ENCODE peak calls at places on chromosomes 4 and X, in five cellular contexts. Q, G, D, X and M are unnamed samples.

GRCh38 chr4:89434364-89434988 is 126.9 kb upstream of the GPRIN3 start:
- DNase-seq in X (peak; percentile 34), G (no peak), Q (peak; percentile 6), D (no peak), M (peak; percentile 35)

GRCh38 chr4:60223098-60223497 is 977.0 kb upstream of the ADGRL3 start:
- DNase-seq in Q (no peak), D (no peak), X (no peak), G (no peak), M (no peak)

GRCh38 chr4:86497131-86497530 is 97.0 kb upstream of the PTPN13 start:
- DNase-seq in G (no peak), Q (no peak), X (no peak), D (peak; percentile 16), M (no peak)

GRCh38 chr4:5785806-5786680 is 75.0 kb downstream of the EVC start:
- DNase-seq in Q (no peak), X (no peak), D (no peak), G (no peak), M (peak; percentile 92)

GRCh38 chrX:118346258-118347094 is 570 bp downstream of the WDR44 start:
- DNase-seq in G (peak; percentile 53), Q (peak; percentile 43), X (peak; percentile 54), D (no peak), M (no peak)

GRCh38 chr4:3035249-3035648 is 39.1 kb downstream of the HTT-AS start:
- DNase-seq in Q (no peak), G (no peak), X (no peak), D (no peak), M (no peak)

GRCh38 chrX:139905743-139906142 is 27.1 kb downstream of the ATP11C start:
- DNase-seq in Q (no peak), D (no peak), X (no peak), G (no peak), M (no peak)

GRCh38 chr4:168868044-168868855 is 141.8 kb downstream of the CBR4 start:
- DNase-seq in D (no peak), X (no peak), Q (no peak), G (no peak), M (peak; percentile 95)

GRCh38 chr4:7649741-7650531 is 215.2 kb upstream of the PSAPL1 start:
- DNase-seq in D (peak; percentile 9), G (peak; percentile 27), Q (no peak), X (no peak), M (peak; percentile 95)

GRCh38 chrX:46376246-46376885 is 168.9 kb downstream of the ZNF674 start:
- DNase-seq in G (peak; percentile 3), Q (peak; percentile 59), D (no peak), X (no peak), M (peak; percentile 48)

GRCh38 chr4:833156-833555 is 7.2 kb upstream of the CPLX1 start:
- DNase-seq in X (no peak), G (no peak), Q (no peak), D (no peak), M (no peak)

GRCh38 chr4:78653655-78654054 is 102.1 kb downstream of the ANXA3 start:
- DNase-seq in Q (no peak), G (peak; percentile 47), X (peak; percentile 38), D (no peak), M (peak; percentile 25)
- TF ChIP-seq RCOR1 in Q (no peak), G (no peak), X (peak; percentile 79), D (no peak), M (no peak)

DNA sequence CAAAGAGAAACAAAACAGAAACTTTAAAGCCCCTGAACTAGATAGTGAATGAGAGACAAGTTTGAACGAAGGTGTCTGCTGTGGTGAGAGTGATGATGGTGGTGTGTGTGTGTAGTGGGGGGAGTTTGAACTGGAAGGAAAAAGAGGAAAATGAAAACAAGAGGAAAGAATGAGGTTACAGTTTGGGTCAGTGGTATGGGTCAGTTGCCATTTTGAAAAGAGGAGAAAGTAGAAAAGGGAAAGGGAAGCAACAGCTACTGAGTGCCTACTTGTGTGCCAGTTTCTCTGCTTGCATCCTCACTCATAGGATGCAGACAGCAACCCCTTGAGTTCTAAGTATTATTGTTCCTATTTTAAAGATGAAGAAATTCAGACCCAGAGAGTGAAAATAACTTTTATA is 26.0 kb downstream of the NHSL2 start:
- DNase-seq in Q (no peak), G (no peak), X (no peak), D (no peak), M (no peak)
- TF ChIP-seq RCOR1 in Q (no peak), G (no peak), X (no peak), D (no peak), M (no peak)

GRCh38 chrX:8591526-8591925 is 126.9 kb downstream of the VCX3B start:
- DNase-seq in D (no peak), X (no peak), G (no peak), Q (no peak), M (no peak)

DNA sequence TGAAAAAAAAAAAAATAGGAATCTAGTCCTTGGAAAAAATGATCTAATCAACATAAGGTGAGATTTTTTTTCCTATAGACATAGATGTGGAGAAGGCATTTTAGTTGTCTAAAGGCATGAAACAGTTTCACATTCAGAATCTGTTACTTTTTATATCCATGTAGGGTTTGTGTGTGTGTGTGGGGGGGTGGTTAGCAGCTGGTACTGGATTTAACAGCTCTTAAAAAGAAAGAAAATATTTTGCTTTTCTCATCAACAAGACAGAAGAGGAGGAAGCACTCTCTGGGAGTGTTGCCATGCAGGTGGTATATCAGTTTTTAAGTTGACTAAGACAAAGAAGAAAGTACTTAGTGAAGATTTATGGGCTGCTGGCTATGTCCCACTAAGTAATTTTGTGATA is 122.3 kb downstream of the VCX3B start:
- DNase-seq in Q (no peak), X (no peak), G (no peak), D (no peak), M (no peak)
- TF ChIP-seq RCOR1 in Q (no peak), X (no peak), G (no peak), D (no peak), M (no peak)

DNA sequence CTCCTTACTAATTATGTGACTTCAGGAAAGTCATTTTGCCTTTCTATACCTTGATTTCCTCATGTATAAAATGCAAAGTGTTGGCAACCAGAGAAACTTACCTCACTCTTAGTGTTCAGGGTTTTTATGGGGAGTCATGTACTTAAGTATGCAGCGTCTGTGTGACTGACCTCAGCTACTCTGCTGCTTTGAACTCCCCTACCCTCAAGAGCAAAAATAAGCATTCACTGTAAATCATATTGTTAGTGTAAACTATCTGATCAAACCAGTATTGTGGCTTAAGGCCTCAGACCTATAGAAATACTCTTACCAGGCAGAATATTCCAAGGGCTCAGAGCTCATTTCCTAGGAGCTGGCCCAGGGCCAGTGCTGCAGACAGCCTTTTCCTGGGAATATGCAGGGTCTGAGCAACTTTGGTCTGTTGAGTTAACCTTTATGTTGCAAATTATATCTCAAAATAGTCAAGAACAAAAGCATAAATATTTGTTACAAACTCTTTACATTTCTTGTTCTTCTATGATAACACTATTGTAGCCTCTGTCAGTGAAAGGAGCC is 453.2 kb downstream of the CCSER1 start:
- DNase-seq in G (no peak), D (no peak), Q (no peak), X (no peak), M (no peak)
- TF ChIP-seq RCOR1 in G (no peak), D (no peak), Q (no peak), X (no peak), M (no peak)

DNA sequence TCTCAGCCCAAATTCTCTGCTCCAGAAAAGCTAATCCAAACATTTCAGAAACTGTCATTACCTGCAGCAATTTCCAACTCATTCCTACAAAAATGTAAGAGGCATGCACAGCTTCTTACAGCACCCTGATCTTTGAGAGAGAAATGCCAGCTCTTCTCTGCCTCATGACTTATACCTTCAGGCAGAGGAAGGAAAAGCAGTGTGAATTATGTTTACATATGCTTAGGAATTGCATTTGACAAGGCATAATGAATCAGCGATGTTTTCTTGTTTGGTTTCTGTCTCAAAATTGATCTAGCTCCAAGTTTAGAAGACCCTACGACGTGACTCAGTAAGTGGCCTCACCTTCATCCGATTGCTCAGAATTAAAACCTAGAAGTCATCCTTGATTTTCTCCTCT is 21.8 kb upstream of the AGA start:
- DNase-seq in X (no peak), Q (no peak), D (no peak), G (no peak), M (peak; percentile 44)
- TF ChIP-seq RCOR1 in X (no peak), Q (no peak), D (no peak), G (no peak), M (no peak)

GRCh38 chr4:4675636-4676035 is 133.8 kb upstream of the STX18 start:
- DNase-seq in Q (no peak), G (no peak), X (no peak), D (no peak), M (no peak)
- TF ChIP-seq RCOR1 in Q (no peak), G (no peak), X (no peak), D (no peak), M (no peak)